ENCODE peak calls at places on chromosomes 2 and 18, in seven cellular contexts. One of them, this sample, is unnamed.

GRCh38 chr2:218017211-218018053 is 14.6 kb upstream of the TNS1 start:
- DNase-seq in PC-9: no peak
- DNase-seq in NCI-H2081 treated with DMSO at 0.1 percent for 48 hours: no peak
- DNase-seq in stimulated activated CD4-positive, alpha-beta T cell treated with anti-CD3 and anti-CD28 coated beads, Interleukin-4, amount 100 ng/mL, for 24 hours: no peak
- DNase-seq in stimulated activated CD8-positive, alpha-beta memory T cell treated with anti-CD3 and anti-CD28 coated beads, Interleukin-15, amount 100 ng/mL, for 48 hours: no peak
- DNase-seq in GM12865: no peak
- DNase-seq in activated CD4-positive, alpha-beta T cell treated with anti-CD3 and anti-CD28 coated beads, Interleukin-2, amount 50 U/mL, for 1 hour: no peak
- DNase-seq in this sample: no peak

GRCh38 chr2:133525751-133526467 is 42.4 kb downstream of the NCKAP5 start:
- DNase-seq in PC-9: no peak
- DNase-seq in NCI-H2081 treated with DMSO at 0.1 percent for 48 hours: no peak
- DNase-seq in stimulated activated CD4-positive, alpha-beta T cell treated with anti-CD3 and anti-CD28 coated beads, Interleukin-4, amount 100 ng/mL, for 24 hours: no peak
- DNase-seq in stimulated activated CD8-positive, alpha-beta memory T cell treated with anti-CD3 and anti-CD28 coated beads, Interleukin-15, amount 100 ng/mL, for 48 hours: no peak
- DNase-seq in GM12865: no peak
- DNase-seq in activated CD4-positive, alpha-beta T cell treated with anti-CD3 and anti-CD28 coated beads, Interleukin-2, amount 50 U/mL, for 1 hour: no peak
- DNase-seq in this sample: no peak

GRCh38 chr2:65035544-65035943 is 20.7 kb upstream of the CEP68 start:
- DNase-seq in PC-9: no peak
- DNase-seq in NCI-H2081 treated with DMSO at 0.1 percent for 48 hours: no peak
- DNase-seq in stimulated activated CD4-positive, alpha-beta T cell treated with anti-CD3 and anti-CD28 coated beads, Interleukin-4, amount 100 ng/mL, for 24 hours: no peak
- DNase-seq in stimulated activated CD8-positive, alpha-beta memory T cell treated with anti-CD3 and anti-CD28 coated beads, Interleukin-15, amount 100 ng/mL, for 48 hours: no peak
- DNase-seq in GM12865: no peak
- DNase-seq in activated CD4-positive, alpha-beta T cell treated with anti-CD3 and anti-CD28 coated beads, Interleukin-2, amount 50 U/mL, for 1 hour: no peak
- DNase-seq in this sample: no peak

GRCh38 chr2:8281950-8282857 is 399.7 kb upstream of the ID2 start:
- DNase-seq in PC-9: no peak
- DNase-seq in NCI-H2081 treated with DMSO at 0.1 percent for 48 hours: no peak
- DNase-seq in stimulated activated CD4-positive, alpha-beta T cell treated with anti-CD3 and anti-CD28 coated beads, Interleukin-4, amount 100 ng/mL, for 24 hours: no peak
- DNase-seq in stimulated activated CD8-positive, alpha-beta memory T cell treated with anti-CD3 and anti-CD28 coated beads, Interleukin-15, amount 100 ng/mL, for 48 hours: no peak
- DNase-seq in GM12865: no peak
- DNase-seq in activated CD4-positive, alpha-beta T cell treated with anti-CD3 and anti-CD28 coated beads, Interleukin-2, amount 50 U/mL, for 1 hour: no peak
- DNase-seq in this sample: no peak

GRCh38 chr2:30709516-30709915 is 97.7 kb downstream of the CAPN13 start:
- DNase-seq in PC-9: no peak
- DNase-seq in NCI-H2081 treated with DMSO at 0.1 percent for 48 hours: no peak
- DNase-seq in stimulated activated CD4-positive, alpha-beta T cell treated with anti-CD3 and anti-CD28 coated beads, Interleukin-4, amount 100 ng/mL, for 24 hours: no peak
- DNase-seq in stimulated activated CD8-positive, alpha-beta memory T cell treated with anti-CD3 and anti-CD28 coated beads, Interleukin-15, amount 100 ng/mL, for 48 hours: no peak
- DNase-seq in GM12865: no peak
- DNase-seq in activated CD4-positive, alpha-beta T cell treated with anti-CD3 and anti-CD28 coated beads, Interleukin-2, amount 50 U/mL, for 1 hour: no peak
- DNase-seq in this sample: no peak

GRCh38 chr18:75635096-75635495 is 207.6 kb upstream of the SMIM21 start:
- DNase-seq in PC-9: peak
- DNase-seq in NCI-H2081 treated with DMSO at 0.1 percent for 48 hours: no peak
- DNase-seq in stimulated activated CD4-positive, alpha-beta T cell treated with anti-CD3 and anti-CD28 coated beads, Interleukin-4, amount 100 ng/mL, for 24 hours: no peak
- DNase-seq in stimulated activated CD8-positive, alpha-beta memory T cell treated with anti-CD3 and anti-CD28 coated beads, Interleukin-15, amount 100 ng/mL, for 48 hours: no peak
- DNase-seq in GM12865: no peak
- DNase-seq in activated CD4-positive, alpha-beta T cell treated with anti-CD3 and anti-CD28 coated beads, Interleukin-2, amount 50 U/mL, for 1 hour: no peak
- DNase-seq in this sample: no peak

GRCh38 chr2:145169285-145169684 is 649.4 kb upstream of the ZEB2 start:
- DNase-seq in PC-9: no peak
- DNase-seq in NCI-H2081 treated with DMSO at 0.1 percent for 48 hours: no peak
- DNase-seq in stimulated activated CD4-positive, alpha-beta T cell treated with anti-CD3 and anti-CD28 coated beads, Interleukin-4, amount 100 ng/mL, for 24 hours: no peak
- DNase-seq in stimulated activated CD8-positive, alpha-beta memory T cell treated with anti-CD3 and anti-CD28 coated beads, Interleukin-15, amount 100 ng/mL, for 48 hours: no peak
- DNase-seq in GM12865: no peak
- DNase-seq in activated CD4-positive, alpha-beta T cell treated with anti-CD3 and anti-CD28 coated beads, Interleukin-2, amount 50 U/mL, for 1 hour: no peak
- DNase-seq in this sample: no peak

GRCh38 chr2:59770651-59771050 is 782.8 kb downstream of the BCL11A start:
- DNase-seq in PC-9: no peak
- DNase-seq in NCI-H2081 treated with DMSO at 0.1 percent for 48 hours: no peak
- DNase-seq in stimulated activated CD4-positive, alpha-beta T cell treated with anti-CD3 and anti-CD28 coated beads, Interleukin-4, amount 100 ng/mL, for 24 hours: no peak
- DNase-seq in stimulated activated CD8-positive, alpha-beta memory T cell treated with anti-CD3 and anti-CD28 coated beads, Interleukin-15, amount 100 ng/mL, for 48 hours: no peak
- DNase-seq in GM12865: no peak
- DNase-seq in activated CD4-positive, alpha-beta T cell treated with anti-CD3 and anti-CD28 coated beads, Interleukin-2, amount 50 U/mL, for 1 hour: no peak
- DNase-seq in this sample: no peak

GRCh38 chr2:16218651-16219050 is 278.3 kb downstream of the MYCN start:
- DNase-seq in PC-9: no peak
- DNase-seq in NCI-H2081 treated with DMSO at 0.1 percent for 48 hours: no peak
- DNase-seq in stimulated activated CD4-positive, alpha-beta T cell treated with anti-CD3 and anti-CD28 coated beads, Interleukin-4, amount 100 ng/mL, for 24 hours: no peak
- DNase-seq in stimulated activated CD8-positive, alpha-beta memory T cell treated with anti-CD3 and anti-CD28 coated beads, Interleukin-15, amount 100 ng/mL, for 48 hours: no peak
- DNase-seq in GM12865: peak
- DNase-seq in activated CD4-positive, alpha-beta T cell treated with anti-CD3 and anti-CD28 coated beads, Interleukin-2, amount 50 U/mL, for 1 hour: no peak
- DNase-seq in this sample: no peak

GRCh38 chr2:240530181-240530580 is 27.6 kb downstream of the ANKMY1 start:
- DNase-seq in PC-9: no peak
- DNase-seq in NCI-H2081 treated with DMSO at 0.1 percent for 48 hours: no peak
- DNase-seq in stimulated activated CD4-positive, alpha-beta T cell treated with anti-CD3 and anti-CD28 coated beads, Interleukin-4, amount 100 ng/mL, for 24 hours: no peak
- DNase-seq in stimulated activated CD8-positive, alpha-beta memory T cell treated with anti-CD3 and anti-CD28 coated beads, Interleukin-15, amount 100 ng/mL, for 48 hours: no peak
- DNase-seq in GM12865: no peak
- DNase-seq in activated CD4-positive, alpha-beta T cell treated with anti-CD3 and anti-CD28 coated beads, Interleukin-2, amount 50 U/mL, for 1 hour: no peak
- DNase-seq in this sample: no peak

GRCh38 chr18:12064086-12064763 is 29.4 kb upstream of the ANKRD62 start:
- DNase-seq in PC-9: no peak
- DNase-seq in NCI-H2081 treated with DMSO at 0.1 percent for 48 hours: no peak
- DNase-seq in stimulated activated CD4-positive, alpha-beta T cell treated with anti-CD3 and anti-CD28 coated beads, Interleukin-4, amount 100 ng/mL, for 24 hours: no peak
- DNase-seq in stimulated activated CD8-positive, alpha-beta memory T cell treated with anti-CD3 and anti-CD28 coated beads, Interleukin-15, amount 100 ng/mL, for 48 hours: no peak
- DNase-seq in GM12865: no peak
- DNase-seq in activated CD4-positive, alpha-beta T cell treated with anti-CD3 and anti-CD28 coated beads, Interleukin-2, amount 50 U/mL, for 1 hour: no peak
- DNase-seq in this sample: no peak

GRCh38 chr2:226652388-226652787 is 147.2 kb downstream of the IRS1 start:
- DNase-seq in PC-9: peak
- DNase-seq in NCI-H2081 treated with DMSO at 0.1 percent for 48 hours: no peak
- DNase-seq in stimulated activated CD4-positive, alpha-beta T cell treated with anti-CD3 and anti-CD28 coated beads, Interleukin-4, amount 100 ng/mL, for 24 hours: no peak
- DNase-seq in stimulated activated CD8-positive, alpha-beta memory T cell treated with anti-CD3 and anti-CD28 coated beads, Interleukin-15, amount 100 ng/mL, for 48 hours: no peak
- DNase-seq in GM12865: peak
- DNase-seq in activated CD4-positive, alpha-beta T cell treated with anti-CD3 and anti-CD28 coated beads, Interleukin-2, amount 50 U/mL, for 1 hour: no peak
- DNase-seq in this sample: no peak

GRCh38 chr2:102509749-102510148 is 36.7 kb downstream of the SLC9A4 start:
- DNase-seq in PC-9: no peak
- DNase-seq in NCI-H2081 treated with DMSO at 0.1 percent for 48 hours: no peak
- DNase-seq in stimulated activated CD4-positive, alpha-beta T cell treated with anti-CD3 and anti-CD28 coated beads, Interleukin-4, amount 100 ng/mL, for 24 hours: peak
- DNase-seq in stimulated activated CD8-positive, alpha-beta memory T cell treated with anti-CD3 and anti-CD28 coated beads, Interleukin-15, amount 100 ng/mL, for 48 hours: no peak
- DNase-seq in GM12865: peak
- DNase-seq in activated CD4-positive, alpha-beta T cell treated with anti-CD3 and anti-CD28 coated beads, Interleukin-2, amount 50 U/mL, for 1 hour: no peak
- DNase-seq in this sample: no peak